ENCODE peak calls at places on chromosomes 6 and 20, in nine cellular contexts. O is GM23248; M is NCI-H1092 treated with DMSO at 0.1 percent for 48 hours; A is ovary; C is stimulated activated naive B cell treated with anti-CD40 and anti-IgM and Interleukin-4, amounts not matched to agents 10 μg/mL and 1 μg/mL and 100 μg/mL, for 72 hours; Q is Right ventricle myocardium superior; H is iPS-NIHi11; Z is activated CD4-positive, CD25-positive, alpha-beta regulatory T cell treated with anti-CD3 and anti-CD28 coated beads, Interleukin-2, amount 50 U/mL, for 16 hours; N is NCI-H146. Y is an unnamed sample.

GRCh38 chr20:61320617-61321200 is 68.6 kb downstream of the CDH4 start:
- DNase-seq in C (no peak), Q (no peak), Z (no peak), A (no peak), M (no peak), O (no peak), N (no peak), H (no peak), Y (no peak)

GRCh38 chr6:151014404-151015150 is 149.1 kb downstream of the MTHFD1L start:
- DNase-seq in N (peak), A (peak), Z (peak), H (peak), M (peak), O (peak), C (peak), Q (peak), Y (peak)

GRCh38 chr6:142907017-142907470 is 37.9 kb downstream of the HIVEP2 start:
- DNase-seq in M (no peak), N (no peak), H (no peak), O (no peak), Z (no peak), A (no peak), C (no peak), Q (no peak), Y (no peak)

GRCh38 chr6:4607026-4607704 is 169.0 kb upstream of the CDYL start:
- DNase-seq in H (peak), Z (no peak), C (no peak), Q (no peak), A (no peak), O (peak), N (peak), M (peak), Y (no peak)

GRCh38 chr6:131096786-131097185 is 33.7 kb upstream of the EPB41L2 start:
- DNase-seq in C (no peak), N (no peak), Z (no peak), H (no peak), Q (no peak), M (no peak), O (no peak), A (no peak), Y (no peak)

GRCh38 chr6:115934145-115934544 is 126.5 kb downstream of the FRK start:
- DNase-seq in H (no peak), O (no peak), M (no peak), Z (no peak), N (no peak), C (no peak), A (no peak), Q (no peak), Y (no peak)

GRCh38 chr20:14582855-14583254 is 245.4 kb upstream of the FLRT3 start:
- DNase-seq in M (no peak), O (peak), Q (no peak), H (no peak), N (no peak), A (no peak), Z (no peak), C (no peak), Y (no peak)

GRCh38 chr20:36499723-36500501 is 41.4 kb upstream of the MYL9 start:
- DNase-seq in Q (no peak), Z (no peak), O (peak), C (no peak), A (no peak), N (no peak), H (no peak), M (no peak), Y (no peak)

GRCh38 chr20:1861347-1861987 is 33.7 kb upstream of the SIRPA start:
- DNase-seq in A (no peak), M (no peak), O (peak), Z (no peak), N (no peak), H (no peak), C (no peak), Q (no peak), Y (no peak)

GRCh38 chr6:166402582-166403277 is 20.0 kb upstream of the MPC1 start:
- DNase-seq in M (peak), N (no peak), H (no peak), O (peak), Z (no peak), C (no peak), A (no peak), Q (no peak), Y (no peak)

GRCh38 chr20:51955756-51956155 is 153.4 kb upstream of the SALL4 start:
- DNase-seq in Q (no peak), C (no peak), A (no peak), O (peak), M (no peak), Z (no peak), H (no peak), N (no peak), Y (no peak)

GRCh38 chr20:1469306-1469905 is 2.8 kb upstream of the NSFL1C start:
- DNase-seq in O (peak), M (no peak), C (no peak), H (no peak), A (no peak), N (no peak), Z (no peak), Q (no peak), Y (peak)

GRCh38 chr6:3363296-3364025 is 93.4 kb downstream of the SLC22A23 start:
- DNase-seq in H (peak), A (no peak), Z (no peak), C (no peak), O (no peak), N (peak), Q (no peak), M (no peak), Y (no peak)

GRCh38 chr20:54263266-54263665 is 55.4 kb downstream of the PFDN4 start:
- DNase-seq in Z (no peak), M (no peak), A (no peak), Q (no peak), C (no peak), O (no peak), H (no peak), N (no peak), Y (no peak)

GRCh38 chr20:45630366-45630765 is 718 bp downstream of the WFDC9 start:
- DNase-seq in H (no peak), A (no peak), Z (no peak), C (no peak), Q (no peak), O (peak), N (no peak), M (no peak), Y (no peak)

GRCh38 chr6:116004841-116005507 is 55.7 kb downstream of the FRK start:
- DNase-seq in Z (no peak), A (no peak), C (no peak), N (no peak), M (no peak), O (no peak), H (no peak), Q (no peak), Y (no peak)

GRCh38 chr20:21941941-21942805 is 236.7 kb downstream of the PAX1 start:
- DNase-seq in A (no peak), O (no peak), Z (no peak), M (no peak), N (no peak), Q (no peak), C (no peak), H (no peak), Y (no peak)